ENCODE peak calls at places on chromosomes 7 and 10, in six cellular contexts. R is foreskin melanocyte; E is RPMI7951; F is activated CD4-positive, alpha-beta T cell treated with anti-CD3 and anti-CD28 coated beads for 24 hours; N is activated T-cell treated with anti-CD3 and anti-CD28 coated beads for 48 hours; L is NCI-H748 treated with DMSO at 0.1 percent for 48 hours. O is an unnamed sample.

GRCh38 chr7:130960208-130960988 is 226.4 kb upstream of the KLF14 start:
- DNase-seq in R (peak), E (peak), F (no peak), N (no peak), L (no peak), O (no peak)

GRCh38 chr7:21916176-21916575 is 29.5 kb downstream of the CDCA7L start:
- DNase-seq in R (no peak), E (no peak), F (no peak), N (no peak), L (no peak), O (no peak)

GRCh38 chr7:153152786-153153185 is 393.2 kb downstream of the ACTR3B start:
- DNase-seq in R (no peak), E (no peak), F (no peak), N (no peak), L (no peak), O (no peak)

GRCh38 chr10:59234194-59234593 is 57.8 kb downstream of the PHYHIPL start:
- DNase-seq in R (no peak), E (peak), F (no peak), N (no peak), L (no peak), O (no peak)

GRCh38 chr7:106570146-106570545 is 90.8 kb downstream of the CCDC71L start:
- DNase-seq in R (no peak), E (no peak), F (no peak), N (no peak), L (no peak), O (no peak)

GRCh38 chr10:18333616-18334015 is 193.4 kb downstream of the CACNB2 start:
- DNase-seq in R (no peak), E (no peak), F (no peak), N (no peak), L (no peak), O (no peak)

GRCh38 chr7:100708395-100708794 is 2.5 kb downstream of the POP7 start:
- DNase-seq in R (no peak), E (no peak), F (no peak), N (no peak), L (no peak), O (no peak)

GRCh38 chr10:124550305-124551034 is 88.8 kb downstream of the LHPP start:
- DNase-seq in R (no peak), E (no peak), F (no peak), N (no peak), L (no peak), O (no peak)

GRCh38 chr10:30980951-30981616 is 50.6 kb downstream of the ZNF438 start:
- DNase-seq in R (peak), E (peak), F (no peak), N (no peak), L (no peak), O (no peak)

GRCh38 chr10:132701099-132701845 is 84.7 kb downstream of the NKX6-2 start:
- DNase-seq in R (no peak), E (no peak), F (no peak), N (no peak), L (no peak), O (no peak)

GRCh38 chr7:115059312-115059711 is 137.4 kb downstream of the MDFIC start:
- DNase-seq in R (no peak), E (no peak), F (no peak), N (no peak), L (no peak), O (no peak)

GRCh38 chr10:3509355-3509754 is 275.7 kb downstream of the KLF6 start:
- DNase-seq in R (no peak), E (no peak), F (no peak), N (no peak), L (no peak), O (no peak)

GRCh38 chr7:30914611-30915601 is 3.3 kb downstream of the AQP1 start:
- DNase-seq in R (peak), E (peak), F (no peak), N (no peak), L (no peak), O (no peak)

GRCh38 chr7:126791306-126791705 is 461.4 kb downstream of the GRM8 start:
- DNase-seq in R (no peak), E (no peak), F (no peak), N (no peak), L (no peak), O (no peak)

GRCh38 chr7:149714910-149715471 is 58.4 kb downstream of the ZNF467 start:
- DNase-seq in R (no peak), E (peak), F (no peak), N (no peak), L (no peak), O (no peak)

GRCh38 chr7:155205368-155206285 is 92.1 kb upstream of the INSIG1 start:
- DNase-seq in R (peak), E (peak), F (peak), N (peak), L (no peak), O (no peak)

GRCh38 chr7:104980440-104980839 is 33.6 kb upstream of the KMT2E start:
- DNase-seq in R (no peak), E (peak), F (no peak), N (no peak), L (no peak), O (no peak)

GRCh38 chr7:7105800-7106582 is 76.4 kb upstream of the C1GALT1 start:
- DNase-seq in R (no peak), E (no peak), F (no peak), N (no peak), L (no peak), O (no peak)

GRCh38 chr7:95687759-95688343 is 84.5 kb upstream of the DYNC1I1 start:
- DNase-seq in R (no peak), E (peak), F (no peak), N (no peak), L (no peak), O (peak)

GRCh38 chr7:63037242-63037641 is 961.4 kb upstream of the ZNF722 start:
- DNase-seq in R (no peak), E (no peak), F (no peak), N (no peak), L (no peak), O (no peak)

GRCh38 chr7:14761506-14762296 is 140.8 kb downstream of the DGKB start:
- DNase-seq in R (no peak), E (no peak), F (no peak), N (no peak), L (peak), O (peak)

GRCh38 chr10:24483701-24484100 is 240.0 kb downstream of the ARHGAP21 start:
- DNase-seq in R (no peak), E (peak), F (no peak), N (no peak), L (no peak), O (no peak)

GRCh38 chr7:8084772-8085171 is 116.2 kb downstream of the GLCCI1 start:
- DNase-seq in R (no peak), E (no peak), F (no peak), N (no peak), L (no peak), O (no peak)

GRCh38 chr7:32643194-32643593 is 147.9 kb downstream of the AVL9 start:
- DNase-seq in R (no peak), E (no peak), F (no peak), N (no peak), L (no peak), O (no peak)

GRCh38 chr7:157692156-157693011 is 355.6 kb downstream of the DNAJB6 start:
- DNase-seq in R (no peak), E (no peak), F (no peak), N (no peak), L (no peak), O (peak)

GRCh38 chr10:97607076-97607635 is 17.6 kb downstream of the C10orf62 start:
- DNase-seq in R (no peak), E (no peak), F (no peak), N (no peak), L (no peak), O (no peak)

GRCh38 chr10:97334370-97335175 is at the start of gene FRAT2:
- DNase-seq in R (peak), E (peak), F (peak), N (peak), L (peak), O (peak)

GRCh38 chr10:13851906-13852305 is 265.1 kb downstream of the PRPF18 start:
- DNase-seq in R (no peak), E (no peak), F (no peak), N (no peak), L (no peak), O (no peak)

GRCh38 chr7:158127241-158127640 is 460.4 kb downstream of the PTPRN2 start:
- DNase-seq in R (no peak), E (no peak), F (no peak), N (no peak), L (no peak), O (no peak)

O was measured in NCI-H510A treated with DMSO at 0.1 percent for 48 hours.